ENCODE peak calls at places on chromosomes 7 and 10, in six cellular contexts. One of them, this sample, is unnamed. For H3K36me3, the result is how much of the 10 kb centered on the place peaks cover.

GRCh38 chr10:84424731-84425165 is 96.4 kb downstream of the CCSER2 start:
- DNase-seq in H1: no peak
- DNase-seq in lower lobe of right lung: peak
- DNase-seq in uterus: peak
- DNase-seq in neural progenitor cell: peak
- DNase-seq in left lung: no peak
- DNase-seq in this sample: no peak

GRCh38 chr10:62050941-62051433 is 149.5 kb downstream of the ARID5B start:
- DNase-seq in H1: no peak
- DNase-seq in lower lobe of right lung: peak
- DNase-seq in uterus: peak
- DNase-seq in neural progenitor cell: no peak
- DNase-seq in left lung: peak
- DNase-seq in this sample: no peak

GRCh38 chr10:114879093-114879492 is 57.5 kb downstream of the FHIP2A start:
- DNase-seq in H1: no peak
- DNase-seq in lower lobe of right lung: no peak
- DNase-seq in uterus: no peak
- DNase-seq in neural progenitor cell: peak
- DNase-seq in left lung: no peak
- DNase-seq in this sample: no peak

GRCh38 chr10:42638821-42639270 is 476 bp upstream of the ZNF33B start:
- DNase-seq in H1: no peak
- DNase-seq in lower lobe of right lung: no peak
- DNase-seq in uterus: no peak
- DNase-seq in neural progenitor cell: no peak
- DNase-seq in left lung: no peak
- DNase-seq in this sample: no peak

GRCh38 chr7:106858618-106859532 is 6.2 kb upstream of the PIK3CG start:
- DNase-seq in H1: no peak
- DNase-seq in lower lobe of right lung: peak
- DNase-seq in uterus: no peak
- DNase-seq in neural progenitor cell: no peak
- DNase-seq in left lung: peak
- DNase-seq in this sample: no peak

GRCh38 chr10:123997486-123998196 is 95.8 kb downstream of the CHST15 start:
- DNase-seq in H1: no peak
- DNase-seq in lower lobe of right lung: peak
- DNase-seq in uterus: no peak
- DNase-seq in neural progenitor cell: no peak
- DNase-seq in left lung: no peak
- DNase-seq in this sample: peak

GRCh38 chr10:69375307-69376151 is 41.2 kb downstream of the TACR2 start:
- DNase-seq in H1: peak
- DNase-seq in lower lobe of right lung: no peak
- DNase-seq in uterus: peak
- DNase-seq in neural progenitor cell: peak
- DNase-seq in left lung: no peak
- DNase-seq in this sample: no peak

GRCh38 chr7:85014936-85015335 is 171.9 kb downstream of the SEMA3D start:
- DNase-seq in H1: no peak
- DNase-seq in lower lobe of right lung: no peak
- DNase-seq in uterus: no peak
- DNase-seq in neural progenitor cell: peak
- DNase-seq in left lung: no peak
- DNase-seq in this sample: no peak

GRCh38 chr10:28681345-28681763 is 4.0 kb downstream of the BAMBI start:
- DNase-seq in H1: no peak
- DNase-seq in lower lobe of right lung: no peak
- DNase-seq in uterus: no peak
- DNase-seq in neural progenitor cell: no peak
- DNase-seq in left lung: no peak
- DNase-seq in this sample: no peak

GRCh38 chr10:33422779-33423520 is 88.5 kb upstream of the NRP1 start:
- DNase-seq in H1: no peak
- DNase-seq in lower lobe of right lung: no peak
- DNase-seq in uterus: peak
- DNase-seq in neural progenitor cell: no peak
- DNase-seq in left lung: no peak
- DNase-seq in this sample: no peak

GRCh38 chr10:113045155-113046055 is 95.4 kb downstream of the TCF7L2 start:
- DNase-seq in H1: no peak
- DNase-seq in lower lobe of right lung: peak
- DNase-seq in uterus: no peak
- DNase-seq in neural progenitor cell: no peak
- DNase-seq in left lung: no peak
- DNase-seq in this sample: no peak

GRCh38 chr10:89242340-89242680 is 9.3 kb downstream of the LIPA start:
- DNase-seq in H1: no peak
- DNase-seq in lower lobe of right lung: no peak
- DNase-seq in uterus: no peak
- DNase-seq in neural progenitor cell: peak
- DNase-seq in left lung: no peak
- DNase-seq in this sample: no peak

GRCh38 chr10:11884706-11885423 is 61.7 kb downstream of the PROSER2 start:
- DNase-seq in H1: no peak
- DNase-seq in lower lobe of right lung: peak
- DNase-seq in uterus: no peak
- DNase-seq in neural progenitor cell: no peak
- DNase-seq in left lung: no peak
- DNase-seq in this sample: no peak

GRCh38 chr10:58177362-58177947 is 90.2 kb downstream of the IPMK start:
- DNase-seq in H1: no peak
- DNase-seq in lower lobe of right lung: no peak
- DNase-seq in uterus: no peak
- DNase-seq in neural progenitor cell: no peak
- DNase-seq in left lung: no peak
- DNase-seq in this sample: no peak

GRCh38 chr7:155287229-155287935 is 10.3 kb upstream of the INSIG1 start:
- DNase-seq in H1: no peak
- DNase-seq in lower lobe of right lung: no peak
- DNase-seq in uterus: no peak
- DNase-seq in neural progenitor cell: no peak
- DNase-seq in left lung: no peak
- DNase-seq in this sample: no peak

GRCh38 chr7:74490546-74490945 is 36.8 kb downstream of the GTF2IRD1 start:
- DNase-seq in H1: no peak
- DNase-seq in lower lobe of right lung: no peak
- DNase-seq in uterus: no peak
- DNase-seq in neural progenitor cell: no peak
- DNase-seq in left lung: no peak
- DNase-seq in this sample: no peak

GRCh38 chr10:34711500-34711899 is 103.6 kb downstream of the PARD3 start:
- DNase-seq in H1: no peak
- DNase-seq in lower lobe of right lung: no peak
- DNase-seq in uterus: no peak
- DNase-seq in neural progenitor cell: no peak
- DNase-seq in left lung: no peak
- DNase-seq in this sample: no peak

GRCh38 chr7:131052285-131052942 is 275.3 kb upstream of the MKLN1 start:
- DNase-seq in H1: no peak
- DNase-seq in lower lobe of right lung: no peak
- DNase-seq in uterus: no peak
- DNase-seq in neural progenitor cell: no peak
- DNase-seq in left lung: no peak
- DNase-seq in this sample: no peak

GRCh38 chr7:24197852-24198251 is 86.1 kb upstream of the NPY start:
- DNase-seq in H1: no peak
- DNase-seq in lower lobe of right lung: no peak
- DNase-seq in uterus: no peak
- DNase-seq in neural progenitor cell: no peak
- DNase-seq in left lung: no peak
- DNase-seq in this sample: no peak

GRCh38 chr7:101522021-101522420 is 107.1 kb downstream of the MYL10 start:
- DNase-seq in H1: no peak
- DNase-seq in lower lobe of right lung: no peak
- DNase-seq in uterus: no peak
- DNase-seq in neural progenitor cell: no peak
- DNase-seq in left lung: no peak
- DNase-seq in this sample: no peak

GRCh38 chr10:114674321-114674720 is 16.2 kb upstream of the ABLIM1 start:
- DNase-seq in H1: no peak
- DNase-seq in lower lobe of right lung: no peak
- DNase-seq in uterus: no peak
- DNase-seq in neural progenitor cell: no peak
- DNase-seq in left lung: no peak
- DNase-seq in this sample: no peak

GRCh38 chr7:6015917-6016652 is 7.0 kb downstream of the AIMP2 start:
- DNase-seq in H1: no peak
- DNase-seq in lower lobe of right lung: peak
- DNase-seq in uterus: peak
- DNase-seq in neural progenitor cell: no peak
- DNase-seq in left lung: no peak
- DNase-seq in this sample: no peak

GRCh38 chr10:132532784-132533560 is 4.6 kb upstream of the INPP5A start:
- DNase-seq in H1: no peak
- DNase-seq in lower lobe of right lung: no peak
- DNase-seq in uterus: peak
- DNase-seq in neural progenitor cell: no peak
- DNase-seq in left lung: peak
- DNase-seq in this sample: peak

GRCh38 chr7:87570178-87570577 is 30.5 kb downstream of the ABCB1 start:
- DNase-seq in H1: no peak
- DNase-seq in lower lobe of right lung: no peak
- DNase-seq in uterus: no peak
- DNase-seq in neural progenitor cell: no peak
- DNase-seq in left lung: no peak
- DNase-seq in this sample: no peak

GRCh38 chr7:99167072-99167471 is 23.2 kb upstream of the SMURF1 start:
- DNase-seq in H1: no peak
- DNase-seq in lower lobe of right lung: no peak
- DNase-seq in uterus: no peak
- DNase-seq in neural progenitor cell: no peak
- DNase-seq in left lung: no peak
- DNase-seq in this sample: no peak

GRCh38 chr10:122132331-122132755 is 138.8 kb upstream of the BTBD16 start:
- DNase-seq in H1: no peak
- DNase-seq in lower lobe of right lung: no peak
- DNase-seq in uterus: no peak
- DNase-seq in neural progenitor cell: no peak
- DNase-seq in left lung: no peak
- DNase-seq in this sample: no peak
- H3K36me3 ChIP-seq in H1: under half
- H3K36me3 ChIP-seq in lower lobe of right lung: under half
- H3K36me3 ChIP-seq in uterus: under half
- H3K36me3 ChIP-seq in neural progenitor cell: under half
- H3K36me3 ChIP-seq in left lung: under half
- H3K36me3 ChIP-seq in this sample: under half

GRCh38 chr7:44664756-44665461 is 58.5 kb downstream of the OGDH start:
- DNase-seq in H1: no peak
- DNase-seq in lower lobe of right lung: no peak
- DNase-seq in uterus: no peak
- DNase-seq in neural progenitor cell: no peak
- DNase-seq in left lung: no peak
- DNase-seq in this sample: no peak

GRCh38 chr7:44654255-44654791 is 47.9 kb downstream of the OGDH start:
- DNase-seq in H1: no peak
- DNase-seq in lower lobe of right lung: no peak
- DNase-seq in uterus: no peak
- DNase-seq in neural progenitor cell: no peak
- DNase-seq in left lung: no peak
- DNase-seq in this sample: no peak

GRCh38 chr7:44661233-44661632 is 54.8 kb downstream of the OGDH start:
- DNase-seq in H1: no peak
- DNase-seq in lower lobe of right lung: no peak
- DNase-seq in uterus: no peak
- DNase-seq in neural progenitor cell: no peak
- DNase-seq in left lung: no peak
- DNase-seq in this sample: no peak

GRCh38 chr7:44655341-44655740 is 48.9 kb downstream of the OGDH start:
- DNase-seq in H1: no peak
- DNase-seq in lower lobe of right lung: no peak
- DNase-seq in uterus: no peak
- DNase-seq in neural progenitor cell: no peak
- DNase-seq in left lung: no peak
- DNase-seq in this sample: no peak

GRCh38 chr7:44658979-44659378 is 52.6 kb downstream of the OGDH start:
- DNase-seq in H1: no peak
- DNase-seq in lower lobe of right lung: no peak
- DNase-seq in uterus: no peak
- DNase-seq in neural progenitor cell: no peak
- DNase-seq in left lung: no peak
- DNase-seq in this sample: no peak
- H3K36me3 ChIP-seq in H1: under half
- H3K36me3 ChIP-seq in lower lobe of right lung: under half
- H3K36me3 ChIP-seq in uterus: under half
- H3K36me3 ChIP-seq in neural progenitor cell: under half
- H3K36me3 ChIP-seq in left lung: half or more
- H3K36me3 ChIP-seq in this sample: half or more

DNA sequence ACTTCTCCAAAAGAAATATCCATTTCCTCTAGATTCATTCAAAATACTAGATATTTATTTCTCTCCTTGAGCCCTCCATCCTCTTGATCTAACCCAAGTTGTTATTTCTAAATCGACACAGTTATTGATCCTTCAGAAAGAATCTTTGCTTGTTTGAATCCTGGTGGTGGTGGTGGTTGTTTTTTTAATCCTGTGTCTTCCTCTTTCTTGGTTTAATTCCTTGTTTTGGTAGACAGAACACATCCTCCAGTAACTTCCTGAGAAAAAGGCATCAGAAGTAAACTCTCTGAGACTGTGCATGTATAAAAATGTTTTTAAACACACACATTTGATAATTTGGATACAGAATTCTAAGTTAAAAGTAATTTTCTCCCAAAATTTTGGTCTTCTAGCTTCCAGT is 49.9 kb downstream of the SIRT1 start:
- DNase-seq in H1: no peak
- DNase-seq in lower lobe of right lung: no peak
- DNase-seq in uterus: no peak
- DNase-seq in neural progenitor cell: no peak
- DNase-seq in left lung: no peak
- DNase-seq in this sample: no peak
- H3K36me3 ChIP-seq in H1: under half
- H3K36me3 ChIP-seq in lower lobe of right lung: half or more
- H3K36me3 ChIP-seq in uterus: under half
- H3K36me3 ChIP-seq in neural progenitor cell: under half
- H3K36me3 ChIP-seq in left lung: half or more
- H3K36me3 ChIP-seq in this sample: half or more

GRCh38 chr7:51082940-51083533 is 233.6 kb downstream of the COBL start:
- DNase-seq in H1: no peak
- DNase-seq in lower lobe of right lung: no peak
- DNase-seq in uterus: no peak
- DNase-seq in neural progenitor cell: no peak
- DNase-seq in left lung: no peak
- DNase-seq in this sample: no peak

GRCh38 chr7:51084121-51084520 is 232.5 kb downstream of the COBL start:
- DNase-seq in H1: no peak
- DNase-seq in lower lobe of right lung: no peak
- DNase-seq in uterus: no peak
- DNase-seq in neural progenitor cell: no peak
- DNase-seq in left lung: no peak
- DNase-seq in this sample: no peak

GRCh38 chr7:51082096-51082840 is 234.3 kb downstream of the COBL start:
- DNase-seq in H1: no peak
- DNase-seq in lower lobe of right lung: no peak
- DNase-seq in uterus: no peak
- DNase-seq in neural progenitor cell: no peak
- DNase-seq in left lung: no peak
- DNase-seq in this sample: no peak

GRCh38 chr7:51081270-51081890 is 235.2 kb downstream of the COBL start:
- DNase-seq in H1: no peak
- DNase-seq in lower lobe of right lung: no peak
- DNase-seq in uterus: no peak
- DNase-seq in neural progenitor cell: no peak
- DNase-seq in left lung: no peak
- DNase-seq in this sample: no peak

GRCh38 chr7:51085034-51085692 is 231.4 kb downstream of the COBL start:
- DNase-seq in H1: no peak
- DNase-seq in lower lobe of right lung: no peak
- DNase-seq in uterus: no peak
- DNase-seq in neural progenitor cell: no peak
- DNase-seq in left lung: no peak
- DNase-seq in this sample: no peak
- H3K36me3 ChIP-seq in H1: under half
- H3K36me3 ChIP-seq in lower lobe of right lung: under half
- H3K36me3 ChIP-seq in uterus: under half
- H3K36me3 ChIP-seq in neural progenitor cell: under half
- H3K36me3 ChIP-seq in left lung: under half
- H3K36me3 ChIP-seq in this sample: under half

This sample was measured in RWPE2.